ENCODE peak calls at places on chromosomes 7 and 10, in four cellular contexts. One of them, this sample, is unnamed.

GRCh38 chr10:35585903-35586535 is 19.1 kb upstream of the GJD4 start:
- DNase-seq in K562: no peak
- DNase-seq in HepG2: peak
- DNase-seq in A549: no peak
- DNase-seq in this sample: no peak

GRCh38 chr7:8035647-8036518 is 67.3 kb downstream of the GLCCI1 start:
- DNase-seq in A549: no peak
- DNase-seq in HepG2: peak
- DNase-seq in K562: no peak
- DNase-seq in this sample: peak

GRCh38 chr7:151435103-151435916 is 4.6 kb downstream of the CRYGN start:
- DNase-seq in HepG2: no peak
- DNase-seq in K562: no peak
- DNase-seq in A549: no peak
- DNase-seq in this sample: no peak

GRCh38 chr7:77199008-77199966 is at the start of gene FGL2:
- DNase-seq in A549: no peak
- DNase-seq in K562: no peak
- DNase-seq in HepG2: no peak
- DNase-seq in this sample: peak

GRCh38 chr10:111082102-111082975 is 5.5 kb downstream of the ADRA2A start:
- DNase-seq in A549: no peak
- DNase-seq in K562: no peak
- DNase-seq in HepG2: no peak
- DNase-seq in this sample: no peak

GRCh38 chr7:143514487-143514886 is 36.8 kb downstream of the TAS2R41 start:
- DNase-seq in HepG2: no peak
- DNase-seq in K562: no peak
- DNase-seq in A549: no peak
- DNase-seq in this sample: no peak

GRCh38 chr10:88989824-88990527 is 622 bp upstream of the FAS start:
- DNase-seq in K562: no peak
- DNase-seq in HepG2: no peak
- DNase-seq in A549: no peak
- DNase-seq in this sample: peak

GRCh38 chr7:75038508-75038907 is 35.1 kb downstream of the RCC1L start:
- DNase-seq in HepG2: no peak
- DNase-seq in A549: no peak
- DNase-seq in K562: no peak
- DNase-seq in this sample: no peak

GRCh38 chr10:101769541-101770180 is 6.3 kb downstream of the FGF8 start:
- DNase-seq in HepG2: no peak
- DNase-seq in A549: no peak
- DNase-seq in K562: no peak
- DNase-seq in this sample: no peak

GRCh38 chr10:97571622-97572021 is 957 bp upstream of the ANKRD2 start:
- DNase-seq in HepG2: no peak
- DNase-seq in A549: no peak
- DNase-seq in K562: no peak
- DNase-seq in this sample: no peak

GRCh38 chr7:8260871-8261707 is 878 bp downstream of the ICA1 start:
- DNase-seq in HepG2: no peak
- DNase-seq in A549: peak
- DNase-seq in K562: peak
- DNase-seq in this sample: no peak

GRCh38 chr10:110802551-110803238 is 69.0 kb upstream of the PDCD4 start:
- DNase-seq in HepG2: peak
- DNase-seq in A549: no peak
- DNase-seq in K562: no peak
- DNase-seq in this sample: peak

GRCh38 chr10:23702977-23703414 is 264.1 kb downstream of the OTUD1 start:
- DNase-seq in A549: peak
- DNase-seq in K562: peak
- DNase-seq in HepG2: peak
- DNase-seq in this sample: peak

GRCh38 chr10:63700209-63700934 is 179.2 kb downstream of the REEP3 start:
- DNase-seq in K562: no peak
- DNase-seq in A549: peak
- DNase-seq in HepG2: no peak
- DNase-seq in this sample: peak

GRCh38 chr10:18793951-18794350 is 134.7 kb downstream of the ARL5B start:
- DNase-seq in K562: no peak
- DNase-seq in HepG2: peak
- DNase-seq in A549: peak
- DNase-seq in this sample: peak

GRCh38 chr10:71475243-71475871 is 78.6 kb downstream of the CDH23 start:
- DNase-seq in A549: no peak
- DNase-seq in K562: no peak
- DNase-seq in HepG2: no peak
- DNase-seq in this sample: no peak

GRCh38 chr7:139870406-139870805 is 41.3 kb downstream of the TBXAS1 start:
- DNase-seq in K562: no peak
- DNase-seq in HepG2: no peak
- DNase-seq in A549: no peak
- DNase-seq in this sample: no peak

GRCh38 chr7:23715099-23715498 is 5.1 kb downstream of the STK31 start:
- DNase-seq in HepG2: no peak
- DNase-seq in K562: no peak
- DNase-seq in A549: no peak
- DNase-seq in this sample: no peak

GRCh38 chr10:72162978-72163377 is 52.8 kb upstream of the ANAPC16 start:
- DNase-seq in A549: no peak
- DNase-seq in K562: no peak
- DNase-seq in HepG2: no peak
- DNase-seq in this sample: peak

GRCh38 chr10:11367505-11367904 is 243.9 kb downstream of the USP6NL start:
- DNase-seq in HepG2: no peak
- DNase-seq in K562: no peak
- DNase-seq in A549: no peak
- DNase-seq in this sample: no peak

GRCh38 chr7:131501422-131501821 is 55.0 kb downstream of the PODXL start:
- DNase-seq in A549: no peak
- DNase-seq in HepG2: no peak
- DNase-seq in K562: no peak
- DNase-seq in this sample: peak
- TF ChIP-seq MAZ in A549: no peak
- TF ChIP-seq MAZ in HepG2: no peak
- TF ChIP-seq MAZ in K562: no peak
- TF ChIP-seq MAZ in this sample: no peak

GRCh38 chr10:16843252-16843870 is 26.1 kb upstream of the RSU1 start:
- DNase-seq in K562: no peak
- DNase-seq in A549: peak
- DNase-seq in HepG2: peak
- DNase-seq in this sample: peak
- TF ChIP-seq MAZ in K562: no peak
- TF ChIP-seq MAZ in A549: no peak
- TF ChIP-seq MAZ in HepG2: no peak
- TF ChIP-seq MAZ in this sample: no peak

GRCh38 chr7:22216832-22217475 is 140.0 kb downstream of the RAPGEF5 start:
- DNase-seq in HepG2: no peak
- DNase-seq in A549: no peak
- DNase-seq in K562: no peak
- DNase-seq in this sample: no peak

GRCh38 chr7:22219739-22220493 is 137.0 kb downstream of the RAPGEF5 start:
- DNase-seq in A549: no peak
- DNase-seq in K562: no peak
- DNase-seq in HepG2: no peak
- DNase-seq in this sample: no peak

GRCh38 chr7:22219036-22219435 is 137.9 kb downstream of the RAPGEF5 start:
- DNase-seq in K562: no peak
- DNase-seq in A549: no peak
- DNase-seq in HepG2: no peak
- DNase-seq in this sample: no peak

GRCh38 chr7:22214000-22214399 is 143.0 kb downstream of the RAPGEF5 start:
- DNase-seq in K562: no peak
- DNase-seq in HepG2: no peak
- DNase-seq in A549: no peak
- DNase-seq in this sample: no peak

DNA sequence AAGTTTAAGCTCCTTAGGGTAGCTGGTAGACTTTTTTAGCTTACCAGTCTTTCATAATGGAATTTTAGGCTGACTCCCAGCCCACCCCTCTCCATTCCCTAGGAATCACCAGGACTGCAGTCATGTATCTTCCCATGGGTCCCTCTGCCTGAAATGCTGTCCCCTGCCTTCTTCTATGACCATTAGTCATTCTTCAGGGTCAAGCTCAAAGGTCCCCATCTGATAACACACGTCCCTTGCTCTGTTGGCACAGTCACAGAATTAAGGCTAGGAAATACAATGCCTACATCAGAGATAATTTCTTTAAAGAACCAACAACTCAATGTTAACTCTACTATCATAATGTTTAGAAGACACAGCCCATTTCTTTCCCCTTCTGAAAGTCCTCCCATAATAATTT is 140.6 kb downstream of the RAPGEF5 start:
- DNase-seq in HepG2: peak
- DNase-seq in K562: no peak
- DNase-seq in A549: no peak
- DNase-seq in this sample: no peak
- TF ChIP-seq MAZ in HepG2: no peak
- TF ChIP-seq MAZ in K562: no peak
- TF ChIP-seq MAZ in A549: no peak
- TF ChIP-seq MAZ in this sample: no peak

DNA sequence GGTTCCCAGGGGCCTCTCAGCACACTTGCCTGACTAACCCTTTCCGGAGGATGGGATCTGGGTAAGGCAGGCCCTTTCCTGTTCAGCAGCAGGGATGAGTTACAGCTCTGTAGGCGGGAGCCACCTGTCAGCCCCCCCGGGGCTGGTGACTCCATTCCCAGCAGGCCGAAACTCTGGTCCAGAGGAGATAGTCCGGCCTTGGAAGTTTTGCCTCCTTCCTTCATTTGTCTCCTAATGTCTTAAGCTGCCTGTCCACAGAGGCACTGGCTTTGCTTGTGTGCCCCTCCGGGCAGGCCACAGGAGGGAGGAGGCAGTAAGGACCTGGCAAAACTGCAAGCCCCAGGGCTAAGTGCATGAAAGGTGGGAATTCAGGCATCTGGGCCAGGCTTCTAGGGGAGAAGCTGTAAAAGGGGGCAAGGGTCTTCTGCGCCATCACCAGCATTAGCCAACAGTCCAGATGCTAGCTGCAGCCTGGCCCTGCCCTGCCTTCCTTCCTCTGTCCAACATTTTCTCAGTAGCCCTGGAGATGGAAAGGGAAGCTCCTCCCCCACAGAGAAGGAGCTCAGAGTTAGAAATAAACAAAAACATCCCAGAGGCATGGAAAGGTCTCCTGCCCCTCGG is 1.2 kb downstream of the ADIRF start:
- DNase-seq in HepG2: no peak
- DNase-seq in K562: no peak
- DNase-seq in A549: no peak
- DNase-seq in this sample: peak
- TF ChIP-seq MAZ in HepG2: no peak
- TF ChIP-seq MAZ in K562: no peak
- TF ChIP-seq MAZ in A549: no peak
- TF ChIP-seq MAZ in this sample: no peak

This sample was measured in IMR-90.